ENCODE peak calls at places on chromosomes 3 and 15, in four cellular contexts. F is AG09319, A is LoVo, G is SK-N-DZ. O is an unnamed sample.

GRCh38 chr3:151875759-151876158 is 2.3 kb downstream of the SUCNR1 start:
- DNase-seq in G (no peak), F (no peak), A (no peak), O (no peak)

GRCh38 chr15:93044301-93045190 is 44.5 kb downstream of the RGMA start:
- DNase-seq in G (no peak), F (no peak), A (no peak), O (no peak)

GRCh38 chr15:93024293-93024692 is 64.7 kb downstream of the RGMA start:
- DNase-seq in F (no peak), G (no peak), A (no peak), O (no peak)

GRCh38 chr15:40338921-40339620 is 1.7 kb downstream of the CCDC9B start:
- DNase-seq in A (peak; percentile 61), F (no peak), G (no peak), O (no peak)

GRCh38 chr3:36591959-36592358 is 172.4 kb downstream of the DCLK3 start:
- DNase-seq in G (no peak), A (no peak), F (no peak), O (no peak)

GRCh38 chr3:83218383-83219200 is 1457.1 kb upstream of the GBE1 start:
- DNase-seq in F (no peak), A (no peak), G (no peak), O (no peak)

GRCh38 chr3:51642462-51642861 is 28.6 kb upstream of the TEX264 start:
- DNase-seq in F (no peak), A (no peak), G (no peak), O (no peak)

GRCh38 chr3:9102240-9102841 is 139.1 kb upstream of the RAD18 start:
- DNase-seq in G (peak; percentile 62), A (no peak), F (no peak), O (no peak)

GRCh38 chr3:29764603-29765254 is 483.9 kb downstream of the RBMS3 start:
- DNase-seq in F (peak; percentile 69), G (peak; percentile 65), A (peak; percentile 15), O (no peak)

GRCh38 chr15:66843581-66843980 is 141.5 kb downstream of the SMAD6 start:
- DNase-seq in G (no peak), F (no peak), A (no peak), O (no peak)

GRCh38 chr3:123376451-123377172 is 72.3 kb downstream of the ADCY5 start:
- DNase-seq in F (no peak), G (no peak), A (no peak), O (no peak)

GRCh38 chr3:101615525-101615924 is 41.5 kb downstream of the PCNP start:
- DNase-seq in F (no peak), G (no peak), A (no peak), O (no peak)

GRCh38 chr3:51371943-51372557 is 13.0 kb upstream of the MANF start:
- DNase-seq in F (peak; percentile 46), A (peak; percentile 55), G (no peak), O (peak; percentile 28)

GRCh38 chr3:63046580-63046979 is 171.4 kb upstream of the CADPS start:
- DNase-seq in G (no peak), F (no peak), A (no peak), O (no peak)

GRCh38 chr15:85700767-85701166 is 94.0 kb downstream of the KLHL25 start:
- DNase-seq in F (no peak), G (no peak), A (no peak), O (no peak)

GRCh38 chr3:67381667-67382272 is 272.6 kb downstream of the SUCLG2 start:
- DNase-seq in A (peak; percentile 5), F (no peak), G (no peak), O (no peak)

GRCh38 chr3:43755511-43756200 is 64.9 kb downstream of the ABHD5 start:
- DNase-seq in F (no peak), A (no peak), G (no peak), O (no peak)

O was measured in naive B cell.